ENCODE peak calls at places on chromosome 18, in four cellular contexts. Q is endothelial cell, I is choroid plexus epithelial cell, N is dorsolateral prefrontal cortex. Z is an unnamed sample.

GRCh38 chr18:23238152-23238531 is 102.9 kb downstream of the CABLES1 start:
- DNase-seq in N (no peak), Q (no peak), I (peak), Z (no peak)

GRCh38 chr18:58270396-58270795 is 226.4 kb downstream of the NEDD4L start:
- DNase-seq in Q (no peak), I (no peak), N (no peak), Z (no peak)

GRCh38 chr18:8771930-8772329 is 66.6 kb downstream of the MTCL1 start:
- DNase-seq in Q (no peak), I (peak), N (peak), Z (no peak)

GRCh38 chr18:63249781-63250180 is 69.8 kb downstream of the BCL2 start:
- DNase-seq in N (no peak), Q (no peak), I (peak), Z (no peak)

GRCh38 chr18:54255141-54255540 is 14.2 kb upstream of the POLI start:
- DNase-seq in I (no peak), N (no peak), Q (no peak), Z (no peak)

GRCh38 chr18:79481041-79481790 is 85.5 kb downstream of the NFATC1 start:
- DNase-seq in Q (no peak), I (no peak), N (no peak), Z (peak)

GRCh38 chr18:55115606-55116005 is 156.3 kb upstream of the CCDC68 start:
- DNase-seq in N (no peak), Q (no peak), I (no peak), Z (no peak)

GRCh38 chr18:15198116-15198389 is 450.1 kb downstream of the ANKRD30B start:
- DNase-seq in N (no peak), I (no peak), Q (no peak), Z (no peak)

GRCh38 chr18:33605250-33605649 is 27.2 kb downstream of the ASXL3 start:
- DNase-seq in N (no peak), Q (no peak), I (no peak), Z (no peak)

GRCh38 chr18:48987821-48988220 is 37.1 kb upstream of the SMAD7 start:
- DNase-seq in Q (no peak), I (no peak), N (no peak), Z (peak)

GRCh38 chr18:57915848-57916596 is 112.9 kb upstream of the ATP8B1 start:
- DNase-seq in N (peak), Q (peak), I (no peak), Z (no peak)

GRCh38 chr18:58231930-58232329 is 187.9 kb downstream of the NEDD4L start:
- DNase-seq in N (no peak), Q (no peak), I (peak), Z (no peak)

GRCh38 chr18:43935051-43935412 is 657.7 kb upstream of the SYT4 start:
- DNase-seq in N (no peak), I (peak), Q (no peak), Z (no peak)

GRCh38 chr18:37299471-37300304 is 265.9 kb downstream of the CELF4 start:
- DNase-seq in N (peak), Q (no peak), I (peak), Z (no peak)

GRCh38 chr18:27713727-27714080 is 463.2 kb downstream of the CDH2 start:
- DNase-seq in N (no peak), Q (no peak), I (peak), Z (no peak)

GRCh38 chr18:57002627-57003026 is 144.3 kb upstream of the BOD1L2 start:
- DNase-seq in N (no peak), I (peak), Q (no peak), Z (no peak)

GRCh38 chr18:45687617-45688016 is 36.4 kb upstream of the SLC14A1 start:
- DNase-seq in I (peak), N (no peak), Q (no peak), Z (no peak)

GRCh38 chr18:45689386-45689785 is 34.6 kb upstream of the SLC14A1 start:
- DNase-seq in I (no peak), N (no peak), Q (no peak), Z (no peak)

GRCh38 chr18:45688113-45688512 is 35.9 kb upstream of the SLC14A1 start:
- DNase-seq in N (no peak), I (peak), Q (no peak), Z (no peak)

GRCh38 chr18:45688834-45689233 is 35.1 kb upstream of the SLC14A1 start:
- DNase-seq in N (no peak), I (peak), Q (no peak), Z (no peak)

DNA sequence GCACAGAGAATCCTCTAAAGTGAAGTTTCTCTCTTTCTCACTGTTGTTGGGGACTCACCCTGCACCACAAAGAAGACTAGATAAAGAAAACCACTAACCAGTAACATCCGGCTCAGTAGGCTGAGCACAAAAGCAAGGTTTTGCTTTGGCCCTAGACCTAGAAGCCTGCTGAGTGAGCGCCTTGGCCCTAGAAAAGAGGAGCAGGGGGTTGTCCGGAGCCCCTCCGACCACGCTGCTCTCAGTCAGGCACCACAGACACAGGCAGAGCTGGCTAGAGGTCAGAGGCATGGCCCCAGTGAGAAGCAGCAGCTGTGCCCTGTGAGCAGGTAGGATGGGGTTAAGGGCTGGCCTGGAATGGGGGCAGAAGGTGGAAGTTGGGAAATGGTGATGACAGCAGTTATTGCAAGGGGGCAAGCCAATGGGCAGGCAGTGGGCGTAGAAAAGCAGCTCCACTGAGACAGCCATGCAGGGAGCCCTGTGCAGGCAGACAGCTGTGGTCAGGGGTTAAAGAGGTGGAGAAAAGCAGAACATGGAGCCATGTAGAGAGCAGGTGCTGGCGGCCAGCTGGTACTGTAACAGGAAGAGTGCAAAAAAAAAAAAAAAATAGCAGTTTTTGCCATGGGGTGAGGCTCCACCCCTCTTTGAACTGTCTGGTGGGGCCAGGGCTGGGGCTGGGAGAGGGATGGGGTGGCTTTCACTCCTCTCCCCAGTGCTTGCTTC is 36.9 kb upstream of the SLC14A1 start:
- DNase-seq in Q (no peak), N (no peak), I (peak), Z (no peak)
- TF ChIP-seq CTCF in Q (no peak), N (no peak), I (no peak), Z (no peak)

DNA sequence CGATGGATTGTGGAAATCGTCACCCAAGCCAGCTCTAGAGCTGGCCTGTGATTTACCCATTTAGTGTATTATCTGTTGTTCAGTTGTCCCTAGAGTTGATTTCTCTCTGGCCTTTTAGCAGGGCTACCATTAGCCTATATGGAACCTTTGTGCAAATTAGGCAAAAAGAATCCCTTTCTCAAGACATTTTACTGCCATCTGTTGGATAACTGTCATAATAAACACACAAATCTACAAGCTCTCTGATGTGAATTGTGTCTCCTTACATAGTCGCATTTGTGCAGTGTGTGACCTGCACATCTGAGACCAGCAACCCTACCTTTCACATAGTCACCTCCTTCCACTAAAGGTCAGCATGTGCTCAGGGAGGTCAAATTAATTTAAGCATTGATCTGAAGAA is 34.0 kb downstream of the LOXHD1 start:
- DNase-seq in N (no peak), I (peak), Q (no peak), Z (no peak)
- TF ChIP-seq CTCF in N (peak), I (peak), Q (no peak), Z (peak)

GRCh38 chr18:3481696-3482210 is 31.8 kb downstream of the TGIF1 start:
- DNase-seq in I (peak), Q (peak), N (no peak), Z (no peak)

GRCh38 chr18:3478262-3478978 is 28.4 kb downstream of the TGIF1 start:
- DNase-seq in I (peak), Q (no peak), N (no peak), Z (no peak)

GRCh38 chr18:3482258-3482657 is 32.3 kb downstream of the TGIF1 start:
- DNase-seq in Q (no peak), N (no peak), I (no peak), Z (no peak)

GRCh38 chr18:3480827-3481226 is 30.9 kb downstream of the TGIF1 start:
- DNase-seq in I (no peak), Q (no peak), N (no peak), Z (no peak)

DNA sequence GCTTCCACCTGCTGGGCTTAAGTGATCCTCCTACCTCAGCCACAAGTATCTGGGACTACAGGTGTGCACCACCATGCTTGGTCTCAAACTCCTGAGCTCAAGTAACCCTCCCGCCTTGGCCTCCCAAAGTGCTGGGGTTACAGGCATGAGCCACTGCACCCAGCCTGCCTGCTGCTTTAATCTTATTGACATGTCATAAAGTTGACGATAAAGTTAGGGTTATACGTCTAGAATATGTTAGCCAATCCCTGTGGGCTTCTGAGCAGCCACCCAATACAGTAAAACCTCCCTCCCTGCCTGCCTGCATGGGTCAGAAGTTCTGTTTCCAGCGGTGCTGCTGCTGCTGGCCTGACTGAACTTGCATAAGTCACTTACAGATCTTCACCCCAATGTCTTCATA is 30.0 kb downstream of the TGIF1 start:
- DNase-seq in Q (no peak), N (no peak), I (no peak), Z (no peak)
- TF ChIP-seq CTCF in Q (no peak), N (no peak), I (no peak), Z (no peak)

DNA sequence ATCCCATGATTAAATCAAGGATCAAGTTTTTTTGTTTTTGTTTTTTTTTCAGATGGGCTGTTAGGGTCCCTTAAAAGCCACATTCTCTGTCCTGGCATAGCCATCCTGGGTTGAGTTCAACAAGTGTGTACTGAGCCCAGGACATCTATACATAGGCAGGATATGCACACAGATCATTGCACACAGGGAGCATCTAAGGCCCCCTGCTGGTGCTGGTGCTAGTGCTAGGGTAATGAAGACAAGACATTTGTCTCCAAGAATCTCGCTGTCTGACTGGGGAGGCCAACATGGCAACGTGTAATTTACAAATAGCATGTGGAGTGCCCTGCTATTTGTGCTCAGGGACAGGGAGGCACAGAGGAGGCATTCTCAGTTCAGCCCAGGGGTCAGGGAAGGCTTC is 124.5 kb downstream of the VAPA start:
- DNase-seq in Q (no peak), N (peak), I (no peak), Z (no peak)
- TF ChIP-seq CTCF in Q (no peak), N (no peak), I (no peak), Z (no peak)

GRCh38 chr18:3456686-3457069 is 6.7 kb downstream of the TGIF1 start:
- DNase-seq in I (no peak), N (no peak), Q (no peak), Z (no peak)

GRCh38 chr18:3453540-3454364 is 3.8 kb downstream of the TGIF1 start:
- DNase-seq in Q (peak), I (peak), N (no peak), Z (no peak)

GRCh38 chr18:3454365-3455089 is 4.6 kb downstream of the TGIF1 start:
- DNase-seq in I (peak), N (no peak), Q (peak), Z (no peak)

GRCh38 chr18:3455938-3456685 is 6.1 kb downstream of the TGIF1 start:
- DNase-seq in Q (no peak), I (peak), N (no peak), Z (no peak)

GRCh38 chr18:3455090-3455640 is 5.2 kb downstream of the TGIF1 start:
- DNase-seq in N (no peak), Q (no peak), I (no peak), Z (no peak)
- TF ChIP-seq CTCF in N (no peak), Q (no peak), I (no peak), Z (peak)

GRCh38 chr18:24514439-24514838 is 54.0 kb downstream of the HRH4 start:
- DNase-seq in I (peak), N (no peak), Q (no peak), Z (no peak)
- TF ChIP-seq CTCF in I (peak), N (peak), Q (peak), Z (peak)

DNA sequence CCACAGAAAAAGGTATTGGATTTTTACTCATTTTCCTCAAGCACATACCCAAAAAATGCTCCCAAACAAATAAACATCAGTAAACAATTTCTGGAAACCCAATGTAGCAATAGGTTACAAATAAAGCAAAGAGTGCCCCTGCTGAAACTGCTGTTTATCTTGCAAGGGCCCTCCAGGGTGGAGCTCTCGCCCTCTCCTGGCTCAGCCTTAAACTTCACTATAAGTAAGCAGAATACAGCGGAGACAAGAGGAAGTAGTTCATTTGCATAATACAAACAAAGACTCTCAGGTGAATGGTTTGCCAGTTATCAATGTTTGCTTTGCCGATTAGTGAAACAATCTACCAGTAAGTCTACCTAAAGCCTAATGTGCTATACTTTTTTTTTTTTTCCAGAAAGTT is 437.6 kb downstream of the DLGAP1 start:
- DNase-seq in I (peak), N (no peak), Q (peak), Z (no peak)
- TF ChIP-seq CTCF in I (no peak), N (no peak), Q (peak), Z (peak)

GRCh38 chr18:21303445-21303844 is 61.4 kb downstream of the GREB1L start:
- DNase-seq in I (no peak), Q (no peak), N (no peak), Z (no peak)
- TF ChIP-seq CTCF in I (no peak), Q (no peak), N (no peak), Z (no peak)